ENCODE peak calls at places on chromosome 22, in ten cellular contexts. One of them, this sample, is unnamed.

GRCh38 chr22:48340727-48341709 is 1486.7 kb downstream of the BRD1 start:
- DNase-seq in AG09319: no peak
- DNase-seq in amniotic stem cell: no peak
- DNase-seq in fibroblast of pulmonary artery: no peak
- DNase-seq in natural killer cell: no peak
- DNase-seq in Right ventricle myocardium superior: peak; percentile 13
- DNase-seq in posterior vena cava: no peak
- DNase-seq in stimulated activated CD8-positive, alpha-beta memory T cell treated with anti-CD3 and anti-CD28 coated beads, Interleukin-7, amount 100 ng/mL, for 48 hours: no peak
- DNase-seq in WTC11: no peak
- DNase-seq in T-helper 9 cell: no peak
- DNase-seq in this sample: no peak

GRCh38 chr22:22422629-22423112 is 85.9 kb downstream of the ZNF280B start:
- DNase-seq in AG09319: peak; percentile 14
- DNase-seq in amniotic stem cell: peak; percentile 22
- DNase-seq in fibroblast of pulmonary artery: peak; percentile 64
- DNase-seq in T-helper 9 cell: peak; percentile 55
- DNase-seq in natural killer cell: peak; percentile 42
- DNase-seq in stimulated activated CD8-positive, alpha-beta memory T cell treated with anti-CD3 and anti-CD28 coated beads, Interleukin-7, amount 100 ng/mL, for 48 hours: peak; percentile 37
- DNase-seq in WTC11: peak; percentile 82
- DNase-seq in Right ventricle myocardium superior: peak; percentile 73
- DNase-seq in posterior vena cava: no peak
- DNase-seq in this sample: no peak

GRCh38 chr22:45072322-45072903 is 62.6 kb upstream of the PHF21B start:
- DNase-seq in Right ventricle myocardium superior: no peak
- DNase-seq in posterior vena cava: no peak
- DNase-seq in AG09319: no peak
- DNase-seq in WTC11: peak; percentile 82
- DNase-seq in fibroblast of pulmonary artery: peak; percentile 57
- DNase-seq in amniotic stem cell: peak; percentile 32
- DNase-seq in T-helper 9 cell: no peak
- DNase-seq in stimulated activated CD8-positive, alpha-beta memory T cell treated with anti-CD3 and anti-CD28 coated beads, Interleukin-7, amount 100 ng/mL, for 48 hours: no peak
- DNase-seq in natural killer cell: no peak
- DNase-seq in this sample: no peak

GRCh38 chr22:30277547-30278344 is 11.1 kb upstream of the OSM start:
- DNase-seq in posterior vena cava: no peak
- DNase-seq in AG09319: no peak
- DNase-seq in amniotic stem cell: no peak
- DNase-seq in fibroblast of pulmonary artery: peak; percentile 93
- DNase-seq in Right ventricle myocardium superior: peak; percentile 63
- DNase-seq in stimulated activated CD8-positive, alpha-beta memory T cell treated with anti-CD3 and anti-CD28 coated beads, Interleukin-7, amount 100 ng/mL, for 48 hours: no peak
- DNase-seq in WTC11: no peak
- DNase-seq in T-helper 9 cell: no peak
- DNase-seq in natural killer cell: no peak
- DNase-seq in this sample: no peak

GRCh38 chr22:23119492-23120414 is 22.0 kb downstream of the RSPH14 start:
- DNase-seq in fibroblast of pulmonary artery: no peak
- DNase-seq in stimulated activated CD8-positive, alpha-beta memory T cell treated with anti-CD3 and anti-CD28 coated beads, Interleukin-7, amount 100 ng/mL, for 48 hours: no peak
- DNase-seq in T-helper 9 cell: peak; percentile 40
- DNase-seq in amniotic stem cell: no peak
- DNase-seq in AG09319: no peak
- DNase-seq in Right ventricle myocardium superior: no peak
- DNase-seq in posterior vena cava: no peak
- DNase-seq in natural killer cell: no peak
- DNase-seq in WTC11: no peak
- DNase-seq in this sample: no peak

GRCh38 chr22:37241351-37242142 is 2.5 kb downstream of the RAC2 start:
- DNase-seq in amniotic stem cell: no peak
- DNase-seq in T-helper 9 cell: no peak
- DNase-seq in AG09319: no peak
- DNase-seq in fibroblast of pulmonary artery: no peak
- DNase-seq in WTC11: no peak
- DNase-seq in natural killer cell: peak; percentile 63
- DNase-seq in Right ventricle myocardium superior: no peak
- DNase-seq in stimulated activated CD8-positive, alpha-beta memory T cell treated with anti-CD3 and anti-CD28 coated beads, Interleukin-7, amount 100 ng/mL, for 48 hours: no peak
- DNase-seq in posterior vena cava: peak; percentile 82
- DNase-seq in this sample: no peak

GRCh38 chr22:32335471-32335870 is 22.2 kb upstream of the RFPL3 start:
- DNase-seq in WTC11: no peak
- DNase-seq in amniotic stem cell: no peak
- DNase-seq in stimulated activated CD8-positive, alpha-beta memory T cell treated with anti-CD3 and anti-CD28 coated beads, Interleukin-7, amount 100 ng/mL, for 48 hours: no peak
- DNase-seq in natural killer cell: no peak
- DNase-seq in AG09319: no peak
- DNase-seq in T-helper 9 cell: no peak
- DNase-seq in posterior vena cava: peak; percentile 65
- DNase-seq in Right ventricle myocardium superior: no peak
- DNase-seq in fibroblast of pulmonary artery: no peak
- DNase-seq in this sample: no peak

GRCh38 chr22:23509571-23510302 is 70.4 kb downstream of the IGLL1 start:
- DNase-seq in T-helper 9 cell: no peak
- DNase-seq in Right ventricle myocardium superior: no peak
- DNase-seq in fibroblast of pulmonary artery: peak; percentile 87
- DNase-seq in natural killer cell: no peak
- DNase-seq in amniotic stem cell: no peak
- DNase-seq in stimulated activated CD8-positive, alpha-beta memory T cell treated with anti-CD3 and anti-CD28 coated beads, Interleukin-7, amount 100 ng/mL, for 48 hours: no peak
- DNase-seq in AG09319: no peak
- DNase-seq in posterior vena cava: no peak
- DNase-seq in WTC11: no peak
- DNase-seq in this sample: peak; percentile 5

GRCh38 chr22:46531776-46532175 is 5.6 kb downstream of the CELSR1 start:
- DNase-seq in WTC11: no peak
- DNase-seq in Right ventricle myocardium superior: no peak
- DNase-seq in AG09319: no peak
- DNase-seq in stimulated activated CD8-positive, alpha-beta memory T cell treated with anti-CD3 and anti-CD28 coated beads, Interleukin-7, amount 100 ng/mL, for 48 hours: no peak
- DNase-seq in natural killer cell: no peak
- DNase-seq in T-helper 9 cell: no peak
- DNase-seq in posterior vena cava: no peak
- DNase-seq in amniotic stem cell: no peak
- DNase-seq in fibroblast of pulmonary artery: no peak
- DNase-seq in this sample: no peak

GRCh38 chr22:40203568-40203967 is 25.8 kb downstream of the TNRC6B start:
- DNase-seq in fibroblast of pulmonary artery: no peak
- DNase-seq in WTC11: no peak
- DNase-seq in T-helper 9 cell: no peak
- DNase-seq in posterior vena cava: no peak
- DNase-seq in amniotic stem cell: no peak
- DNase-seq in stimulated activated CD8-positive, alpha-beta memory T cell treated with anti-CD3 and anti-CD28 coated beads, Interleukin-7, amount 100 ng/mL, for 48 hours: no peak
- DNase-seq in AG09319: no peak
- DNase-seq in natural killer cell: no peak
- DNase-seq in Right ventricle myocardium superior: no peak
- DNase-seq in this sample: no peak

GRCh38 chr22:38860291-38861169 is 11.5 kb downstream of the CBX6 start:
- DNase-seq in amniotic stem cell: no peak
- DNase-seq in AG09319: no peak
- DNase-seq in WTC11: peak; percentile 46
- DNase-seq in Right ventricle myocardium superior: peak; percentile 42
- DNase-seq in posterior vena cava: no peak
- DNase-seq in fibroblast of pulmonary artery: no peak
- DNase-seq in stimulated activated CD8-positive, alpha-beta memory T cell treated with anti-CD3 and anti-CD28 coated beads, Interleukin-7, amount 100 ng/mL, for 48 hours: no peak
- DNase-seq in natural killer cell: no peak
- DNase-seq in T-helper 9 cell: no peak
- DNase-seq in this sample: no peak

GRCh38 chr22:46149493-46149997 is 781 bp upstream of the PPARA start:
- DNase-seq in natural killer cell: peak; percentile 26
- DNase-seq in amniotic stem cell: no peak
- DNase-seq in posterior vena cava: peak; percentile 86
- DNase-seq in fibroblast of pulmonary artery: peak; percentile 10
- DNase-seq in WTC11: peak; percentile 56
- DNase-seq in AG09319: no peak
- DNase-seq in Right ventricle myocardium superior: peak; percentile 82
- DNase-seq in T-helper 9 cell: peak; percentile 34
- DNase-seq in stimulated activated CD8-positive, alpha-beta memory T cell treated with anti-CD3 and anti-CD28 coated beads, Interleukin-7, amount 100 ng/mL, for 48 hours: no peak
- DNase-seq in this sample: no peak

GRCh38 chr22:36331912-36332622 is 55.7 kb downstream of the MYH9 start:
- DNase-seq in amniotic stem cell: no peak
- DNase-seq in posterior vena cava: peak; percentile 94
- DNase-seq in stimulated activated CD8-positive, alpha-beta memory T cell treated with anti-CD3 and anti-CD28 coated beads, Interleukin-7, amount 100 ng/mL, for 48 hours: no peak
- DNase-seq in natural killer cell: peak; percentile 58
- DNase-seq in AG09319: no peak
- DNase-seq in T-helper 9 cell: peak; percentile 40
- DNase-seq in fibroblast of pulmonary artery: no peak
- DNase-seq in WTC11: no peak
- DNase-seq in Right ventricle myocardium superior: peak; percentile 90
- DNase-seq in this sample: no peak

GRCh38 chr22:32650553-32651345 is 150.8 kb upstream of the TIMP3 start:
- DNase-seq in WTC11: no peak
- DNase-seq in Right ventricle myocardium superior: no peak
- DNase-seq in AG09319: no peak
- DNase-seq in stimulated activated CD8-positive, alpha-beta memory T cell treated with anti-CD3 and anti-CD28 coated beads, Interleukin-7, amount 100 ng/mL, for 48 hours: no peak
- DNase-seq in posterior vena cava: no peak
- DNase-seq in T-helper 9 cell: no peak
- DNase-seq in fibroblast of pulmonary artery: no peak
- DNase-seq in natural killer cell: no peak
- DNase-seq in amniotic stem cell: no peak
- DNase-seq in this sample: no peak

GRCh38 chr22:37848587-37849088 is 581 bp upstream of the EIF3L start:
- DNase-seq in T-helper 9 cell: no peak
- DNase-seq in amniotic stem cell: no peak
- DNase-seq in stimulated activated CD8-positive, alpha-beta memory T cell treated with anti-CD3 and anti-CD28 coated beads, Interleukin-7, amount 100 ng/mL, for 48 hours: no peak
- DNase-seq in fibroblast of pulmonary artery: peak; percentile 48
- DNase-seq in WTC11: no peak
- DNase-seq in posterior vena cava: no peak
- DNase-seq in natural killer cell: no peak
- DNase-seq in AG09319: no peak
- DNase-seq in Right ventricle myocardium superior: peak; percentile 15
- DNase-seq in this sample: no peak

GRCh38 chr22:19149047-19149883 is 827 bp downstream of the GSC2 start:
- DNase-seq in T-helper 9 cell: peak; percentile 25
- DNase-seq in natural killer cell: no peak
- DNase-seq in stimulated activated CD8-positive, alpha-beta memory T cell treated with anti-CD3 and anti-CD28 coated beads, Interleukin-7, amount 100 ng/mL, for 48 hours: no peak
- DNase-seq in fibroblast of pulmonary artery: no peak
- DNase-seq in amniotic stem cell: no peak
- DNase-seq in posterior vena cava: no peak
- DNase-seq in Right ventricle myocardium superior: no peak
- DNase-seq in AG09319: no peak
- DNase-seq in WTC11: peak; percentile 65
- DNase-seq in this sample: no peak

This sample was measured in AG04449.